ENCODE peak calls at places on chromosomes 12 and 14, in four cellular contexts. J is A549, F is GM12878, I is HepG2. X is an unnamed sample.

GRCh38 chr14:91219505-91220389 is 24.8 kb downstream of the GPR68 start:
- DNase-seq in J (no peak), F (no peak), I (no peak), X (no peak)

GRCh38 chr12:118371354-118372282 is 1.1 kb downstream of the TAOK3 start:
- DNase-seq in J (peak), F (no peak), I (no peak), X (no peak)

GRCh38 chr14:55721353-55721752 is 141.3 kb downstream of the KTN1 start:
- DNase-seq in J (peak), F (no peak), I (no peak), X (no peak)

GRCh38 chr12:1319215-1319614 is 275.2 kb downstream of the FBXL14 start:
- DNase-seq in J (no peak), F (no peak), I (no peak), X (no peak)

GRCh38 chr12:47718531-47718930 is 6.8 kb downstream of the ENDOU start:
- DNase-seq in J (no peak), F (no peak), I (no peak), X (no peak)

GRCh38 chr12:69484428-69484827 is 14.2 kb downstream of the FRS2 start:
- DNase-seq in J (no peak), F (no peak), I (peak), X (no peak)

GRCh38 chr14:57714487-57714899 is 151.4 kb downstream of the SLC35F4 start:
- DNase-seq in J (no peak), F (no peak), I (no peak), X (no peak)

GRCh38 chr12:52603314-52603713 is 2.1 kb upstream of the KRT72 start:
- DNase-seq in J (no peak), F (no peak), I (no peak), X (no peak)

GRCh38 chr12:1880876-1881275 is 37.6 kb downstream of the CACNA2D4 start:
- DNase-seq in J (no peak), F (no peak), I (no peak), X (no peak)

GRCh38 chr12:106736051-106736957 is 38.2 kb upstream of the RIC8B start:
- DNase-seq in J (peak), F (no peak), I (peak), X (no peak)

GRCh38 chr14:34971381-34971780 is 11.4 kb upstream of the SRP54 start:
- DNase-seq in J (no peak), F (no peak), I (no peak), X (no peak)

GRCh38 chr12:102548543-102548942 is 68.2 kb upstream of the IGF1 start:
- DNase-seq in J (no peak), F (no peak), I (no peak), X (peak)

GRCh38 chr14:54219281-54220121 is 177.3 kb upstream of the CDKN3 start:
- DNase-seq in J (no peak), F (no peak), I (no peak), X (no peak)

GRCh38 chr14:104108570-104109060 is 23.1 kb downstream of the ASPG start:
- DNase-seq in J (no peak), F (no peak), I (no peak), X (no peak)

GRCh38 chr12:31369712-31370521 is 44.0 kb upstream of the SINHCAF start:
- DNase-seq in J (no peak), F (no peak), I (peak), X (no peak)
- TF ChIP-seq JUNB in J (no peak), F (no peak), I (no peak), X (no peak)

DNA sequence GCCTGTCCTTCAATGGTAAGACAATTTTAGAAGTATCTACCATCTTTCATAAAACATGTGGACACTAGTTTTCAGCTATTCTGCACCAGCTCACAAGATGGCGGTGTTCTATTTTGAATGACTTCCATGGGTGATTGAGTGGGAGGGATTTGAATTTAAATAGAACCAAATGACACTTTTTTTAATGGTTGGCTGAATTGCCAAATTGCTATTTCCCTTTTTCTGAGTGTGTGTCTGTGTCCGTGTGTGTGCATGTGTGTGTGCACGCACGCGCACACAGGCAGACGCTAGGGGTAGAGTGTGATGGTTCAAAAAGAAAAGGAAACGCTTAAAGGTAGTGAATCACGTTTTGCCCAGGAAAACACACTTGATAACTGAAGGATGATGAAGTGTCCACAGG is 362.6 kb downstream of the DAD1 start:
- DNase-seq in J (peak), F (no peak), I (no peak), X (peak)
- TF ChIP-seq MYC in J (no peak), F (no peak), I (no peak), X (no peak)

GRCh38 chr14:96270565-96271420 is 14.8 kb downstream of the BDKRB1 start:
- DNase-seq in J (no peak), F (no peak), I (no peak), X (no peak)

GRCh38 chr14:96267916-96268315 is 11.9 kb downstream of the BDKRB1 start:
- DNase-seq in J (no peak), F (no peak), I (no peak), X (no peak)

GRCh38 chr14:96269359-96269710 is 13.3 kb downstream of the BDKRB1 start:
- DNase-seq in J (no peak), F (no peak), I (no peak), X (no peak)

GRCh38 chr14:96267336-96267735 is 11.3 kb downstream of the BDKRB1 start:
- DNase-seq in J (no peak), F (no peak), I (no peak), X (no peak)

GRCh38 chr14:96268426-96269358 is 12.7 kb downstream of the BDKRB1 start:
- DNase-seq in J (peak), F (no peak), I (no peak), X (no peak)
- TF ChIP-seq JUNB in J (peak), F (no peak), I (no peak), X (no peak)

GRCh38 chr12:57138526-57139272 is 8.7 kb downstream of the LRP1-AS start:
- DNase-seq in J (no peak), F (no peak), I (peak), X (peak)
- TF ChIP-seq MYC in J (no peak), F (no peak), I (no peak), X (no peak)

GRCh38 chr14:96103560-96104460 is 64.6 kb downstream of the C14orf132 start:
- DNase-seq in J (no peak), F (no peak), I (no peak), X (no peak)

GRCh38 chr14:96106891-96107290 is 67.7 kb downstream of the C14orf132 start:
- DNase-seq in J (no peak), F (no peak), I (no peak), X (no peak)

GRCh38 chr14:96105089-96105920 is 66.1 kb downstream of the C14orf132 start:
- DNase-seq in J (no peak), F (no peak), I (no peak), X (no peak)

GRCh38 chr14:96104469-96105057 is 65.4 kb downstream of the C14orf132 start:
- DNase-seq in J (peak), F (no peak), I (peak), X (no peak)

GRCh38 chr14:96105921-96106441 is 66.8 kb downstream of the C14orf132 start:
- DNase-seq in J (no peak), F (no peak), I (no peak), X (no peak)
- TF ChIP-seq JUNB in J (no peak), F (no peak), I (no peak), X (no peak)

GRCh38 chr12:124307556-124307825 is 12.6 kb downstream of the RFLNA start:
- DNase-seq in J (no peak), F (no peak), I (no peak), X (no peak)
- TF ChIP-seq MYC in J (no peak), F (no peak), I (no peak), X (no peak)